ENCODE peak calls at places on chromosomes 16 and 17, in seven cellular contexts. L is brain microvascular endothelial cell, V is AG04450, T is sigmoid colon, U is IMR-90, N is thoracic aorta, W is HL-60. M is an unnamed sample.

GRCh38 chr17:65193305-65194293 is 56.4 kb downstream of the RGS9 start:
- DNase-seq in L (no peak), V (no peak), T (no peak), U (peak; percentile 21), N (no peak), W (no peak), M (no peak)

GRCh38 chr17:81948635-81949378 is 1.8 kb upstream of the MYADML2 start:
- DNase-seq in L (no peak), V (no peak), T (no peak), U (no peak), N (no peak), W (no peak), M (no peak)

GRCh38 chr16:49356728-49357488 is 16.7 kb upstream of the C16orf78 start:
- DNase-seq in L (no peak), V (no peak), T (no peak), U (no peak), N (no peak), W (no peak), M (no peak)

GRCh38 chr17:2233441-2233947 is 70.1 kb downstream of the SMG6 start:
- DNase-seq in L (peak; percentile 88), V (no peak), T (peak; percentile 69), U (peak; percentile 89), N (peak; percentile 25), W (no peak), M (no peak)

GRCh38 chr16:1119766-1120611 is 23.9 kb upstream of the C1QTNF8 start:
- DNase-seq in L (no peak), V (no peak), T (no peak), U (no peak), N (no peak), W (no peak), M (no peak)

GRCh38 chr17:4753392-4753791 is 13.7 kb upstream of the CXCL16 start:
- DNase-seq in L (no peak), V (no peak), T (no peak), U (no peak), N (no peak), W (no peak), M (no peak)

GRCh38 chr16:83549836-83550569 is 257.8 kb upstream of the HSBP1 start:
- DNase-seq in L (no peak), V (no peak), T (no peak), U (no peak), N (no peak), W (no peak), M (no peak)

GRCh38 chr17:41540921-41541625 is 13.0 kb upstream of the KRT19 start:
- DNase-seq in L (no peak), V (no peak), T (no peak), U (peak; percentile 32), N (no peak), W (no peak), M (peak; percentile 55)

GRCh38 chr17:45702666-45703266 is 81.4 kb upstream of the CRHR1 start:
- DNase-seq in L (no peak), V (no peak), T (no peak), U (peak; percentile 23), N (no peak), W (no peak), M (peak; percentile 36)
- TF ChIP-seq CTCF in L (no peak), V (no peak), T (no peak), U (no peak), N (no peak), W (no peak), M (no peak)

GRCh38 chr17:73309727-73310555 is 1.9 kb downstream of the CDC42EP4 start:
- DNase-seq in L (no peak), V (no peak), T (no peak), U (no peak), N (no peak), W (peak; percentile 56), M (no peak)
- H3K27ac ChIP-seq in L (peak overlapping the region; percentile 87), V (peak overlapping the region; percentile 90), T (peak overlapping the region; percentile 100), U (peak overlapping the region; percentile 99), N (peak overlapping the region; percentile 98), W (peak overlapping the region; percentile 82), M (peak overlapping the region; percentile 94)

GRCh38 chr16:10122546-10122945 is 59.7 kb downstream of the GRIN2A start:
- DNase-seq in L (no peak), V (no peak), T (no peak), U (no peak), N (no peak), W (no peak), M (peak; percentile 12)
- TF ChIP-seq CTCF in L (peak; percentile 23), V (no peak), T (no peak), U (no peak), N (peak; percentile 44), W (no peak), M (no peak)

GRCh38 chr17:72370819-72371218 is 250.0 kb downstream of the SOX9 start:
- DNase-seq in L (peak; percentile 55), V (peak; percentile 64), T (no peak), U (peak; percentile 88), N (no peak), W (no peak), M (peak; percentile 67)

GRCh38 chr17:72372185-72372584 is 251.4 kb downstream of the SOX9 start:
- DNase-seq in L (no peak), V (no peak), T (no peak), U (peak; percentile 52), N (no peak), W (no peak), M (no peak)

GRCh38 chr17:72378414-72379395 is 257.9 kb downstream of the SOX9 start:
- DNase-seq in L (no peak), V (no peak), T (no peak), U (no peak), N (no peak), W (no peak), M (no peak)

GRCh38 chr17:72376486-72377345 is 255.9 kb downstream of the SOX9 start:
- DNase-seq in L (no peak), V (no peak), T (no peak), U (peak; percentile 48), N (no peak), W (no peak), M (no peak)

DNA sequence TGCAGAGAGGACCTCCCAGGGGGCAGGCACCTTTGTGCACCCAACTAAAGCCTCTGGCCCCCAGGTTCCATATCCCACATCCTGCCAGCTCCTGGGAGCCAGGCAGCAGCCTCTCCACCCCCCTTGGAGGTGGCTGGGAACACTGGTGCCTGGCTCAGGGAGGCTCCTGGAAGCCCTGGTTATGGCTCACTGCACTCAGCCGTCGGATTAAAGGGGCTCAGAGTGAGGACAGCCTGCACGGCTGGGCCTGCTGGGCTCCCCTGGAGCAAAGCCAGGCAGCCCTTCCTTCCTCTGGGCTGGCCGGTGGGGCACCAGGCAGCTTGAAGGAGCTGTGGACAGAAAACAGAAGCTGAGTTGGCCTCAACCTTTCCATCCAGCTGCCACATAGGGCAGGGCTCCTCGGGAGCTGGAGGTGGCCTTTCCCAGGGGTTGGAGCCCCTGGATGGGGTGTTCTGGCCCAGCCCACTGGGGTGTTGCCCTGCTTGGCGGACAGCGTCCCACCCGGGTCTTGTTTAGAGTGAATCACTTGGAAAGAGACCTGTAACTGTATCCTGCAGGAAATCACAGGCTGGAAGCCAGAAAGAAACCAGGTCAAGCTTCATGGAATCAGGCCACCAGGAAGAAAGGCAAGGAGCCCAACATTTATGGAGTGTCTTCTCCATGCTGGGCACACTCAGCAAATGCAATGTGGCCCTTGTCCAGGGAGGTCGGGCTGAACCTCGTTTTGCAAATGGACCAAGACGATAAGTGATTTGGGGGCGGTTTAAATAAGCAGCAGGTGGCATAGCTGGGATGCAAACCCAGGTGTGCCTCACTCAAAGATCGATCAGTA is 253.3 kb downstream of the SOX9 start:
- DNase-seq in L (no peak), V (no peak), T (no peak), U (peak; percentile 63), N (no peak), W (no peak), M (no peak)
- H3K27ac ChIP-seq in L (no peak overlapping the region), V (peak overlapping the region; percentile 31), T (no peak overlapping the region), U (peak overlapping the region; percentile 8), N (no peak overlapping the region), W (no peak overlapping the region), M (peak overlapping the region; percentile 70)

DNA sequence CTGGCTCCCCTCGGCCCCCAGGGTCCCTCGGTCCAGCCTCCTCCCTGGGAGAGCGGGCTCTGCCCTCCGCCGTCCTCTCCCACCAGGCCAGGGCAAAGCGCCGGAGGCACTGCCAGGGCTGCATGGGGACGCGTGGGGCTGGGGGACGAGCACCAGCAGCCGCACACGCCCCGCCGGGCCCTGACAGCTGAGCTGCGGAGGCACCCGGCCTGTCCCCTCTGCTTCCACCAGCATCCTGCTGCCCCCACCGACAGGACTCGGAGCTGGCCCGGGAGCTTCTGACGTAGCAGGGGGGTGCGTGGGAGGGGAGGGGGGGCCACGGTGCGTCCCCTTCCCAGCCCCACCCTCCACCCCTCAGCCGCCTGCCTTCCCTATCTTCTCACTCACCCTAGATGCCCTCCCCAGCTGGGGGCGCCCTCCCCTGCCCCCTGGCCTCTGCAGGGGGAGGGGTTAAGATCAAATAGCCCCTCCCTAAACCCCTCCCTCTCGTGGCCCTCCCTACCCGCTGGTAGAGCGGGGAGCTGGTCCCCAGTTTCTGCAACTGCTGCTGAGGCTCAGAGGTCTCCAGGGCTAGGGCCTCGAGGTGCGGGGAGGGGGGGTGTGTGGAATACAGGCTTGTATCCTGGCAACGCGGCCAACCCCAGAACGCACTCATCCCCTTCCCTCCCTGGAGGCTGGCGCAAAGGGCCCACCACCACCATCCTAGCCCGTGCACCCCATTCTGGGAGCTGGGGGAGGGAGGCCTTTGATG is 1.1 kb downstream of the SRCIN1 start:
- DNase-seq in L (no peak), V (no peak), T (no peak), U (no peak), N (no peak), W (peak; percentile 22), M (no peak)
- TF ChIP-seq CTCF in L (peak; percentile 4), V (no peak), T (no peak), U (no peak), N (no peak), W (no peak), M (no peak)